ENCODE peak calls at places on chromosomes 3 and 15, in nine cellular contexts. N is stimulated activated CD4-positive, alpha-beta T cell treated with anti-CD3 and anti-CD28 coated beads, Interleukin-1b, Interleukin-23, amount 100 ng/mL, for 1 hour; O is fibroblast of the aortic adventitia; E is HT1080; D is stimulated activated CD8-positive, alpha-beta memory T cell treated with anti-CD3 and anti-CD28 coated beads, Interleukin-2, amount 100 ng/mL, for 48 hours; T is sciatic nerve; Q is iris pigment epithelial cell; B is fibroblast of the conjunctiva; F is stimulated activated effector memory CD8-positive, alpha-beta T cell treated with anti-CD3 and anti-CD28 coated beads, Interleukin-12 subunit alpha, Interleukin-12 subunit beta, amount 100 ng/mL, for 72 hours. V is an unnamed sample.

GRCh38 chr3:111577798-111578685 is 17.1 kb downstream of the ZBED2 start:
- DNase-seq in N (no peak), O (peak), E (peak), D (no peak), T (no peak), Q (peak), B (peak), F (no peak), V (peak)

GRCh38 chr3:57983734-57984518 is 24.3 kb upstream of the FLNB start:
- DNase-seq in N (no peak), O (peak), E (peak), D (peak), T (peak), Q (peak), B (peak), F (peak), V (peak)

GRCh38 chr3:34323517-34323916 is 525.1 kb downstream of the PDCD6IP start:
- DNase-seq in N (no peak), O (no peak), E (no peak), D (no peak), T (no peak), Q (no peak), B (no peak), F (no peak), V (no peak)

GRCh38 chr3:150697646-150698045 is 6.1 kb downstream of the ERICH6 start:
- DNase-seq in N (no peak), O (peak), E (peak), D (no peak), T (no peak), Q (peak), B (no peak), F (no peak), V (no peak)

GRCh38 chr3:53845103-53845880 is 927 bp downstream of the CHDH start:
- DNase-seq in N (no peak), O (peak), E (no peak), D (no peak), T (peak), Q (peak), B (no peak), F (no peak), V (no peak)

GRCh38 chr3:70726966-70727365 is 414.5 kb upstream of the MDFIC2 start:
- DNase-seq in N (no peak), O (peak), E (peak), D (no peak), T (no peak), Q (peak), B (no peak), F (no peak), V (no peak)

GRCh38 chr3:31680072-31680870 is 147.5 kb downstream of the STT3B start:
- DNase-seq in N (no peak), O (no peak), E (no peak), D (no peak), T (no peak), Q (peak), B (no peak), F (no peak), V (no peak)

GRCh38 chr3:36993326-36994283 is at the start of gene MLH1:
- DNase-seq in N (peak), O (peak), E (peak), D (peak), T (peak), Q (peak), B (peak), F (peak), V (peak)

GRCh38 chr3:66018047-66019033 is 20.4 kb downstream of the MAGI1 start:
- DNase-seq in N (no peak), O (no peak), E (no peak), D (no peak), T (no peak), Q (no peak), B (no peak), F (no peak), V (no peak)

GRCh38 chr3:106425021-106425420 is 556.2 kb upstream of the CBLB start:
- DNase-seq in N (no peak), O (peak), E (no peak), D (no peak), T (no peak), Q (peak), B (peak), F (no peak), V (peak)

GRCh38 chr15:85282504-85283115 is 97.8 kb upstream of the AKAP13 start:
- DNase-seq in N (no peak), O (peak), E (peak), D (no peak), T (no peak), Q (peak), B (no peak), F (no peak), V (peak)

GRCh38 chr3:123272547-123272946 is 70.8 kb downstream of the SEC22A start:
- DNase-seq in N (no peak), O (peak), E (peak), D (no peak), T (no peak), Q (peak), B (no peak), F (no peak), V (no peak)

GRCh38 chr3:120850326-120851295 is 57.4 kb upstream of the STXBP5L start:
- DNase-seq in N (no peak), O (peak), E (no peak), D (no peak), T (no peak), Q (no peak), B (no peak), F (no peak), V (no peak)

GRCh38 chr3:29412117-29412516 is 131.2 kb downstream of the RBMS3 start:
- DNase-seq in N (no peak), O (no peak), E (no peak), D (no peak), T (no peak), Q (no peak), B (no peak), F (no peak), V (no peak)

GRCh38 chr3:170436697-170437096 is 18.0 kb downstream of the CLDN11 start:
- DNase-seq in N (no peak), O (no peak), E (no peak), D (no peak), T (no peak), Q (no peak), B (no peak), F (no peak), V (no peak)

GRCh38 chr3:60504827-60505457 is 746.3 kb downstream of the FHIT start:
- DNase-seq in N (no peak), O (no peak), E (no peak), D (no peak), T (no peak), Q (no peak), B (no peak), F (no peak), V (no peak)

GRCh38 chr3:197028711-197029510 is 706 bp downstream of the MELTF start:
- DNase-seq in N (no peak), O (no peak), E (peak), D (no peak), T (no peak), Q (no peak), B (no peak), F (no peak), V (no peak)

GRCh38 chr15:66704019-66704782 is 2.2 kb downstream of the SMAD6 start:
- DNase-seq in N (no peak), O (no peak), E (no peak), D (no peak), T (peak), Q (no peak), B (no peak), F (no peak), V (no peak)

GRCh38 chr3:48739955-48740823 is 23.2 kb upstream of the IP6K2 start:
- DNase-seq in N (peak), O (peak), E (peak), D (peak), T (peak), Q (peak), B (peak), F (peak), V (peak)

GRCh38 chr3:11739712-11740111 is 96.0 kb upstream of the VGLL4 start:
- DNase-seq in N (no peak), O (peak), E (no peak), D (no peak), T (peak), Q (no peak), B (no peak), F (no peak), V (no peak)

GRCh38 chr15:94317211-94317610 is 85.8 kb downstream of the MCTP2 start:
- DNase-seq in N (no peak), O (no peak), E (no peak), D (no peak), T (no peak), Q (no peak), B (no peak), F (no peak), V (no peak)

GRCh38 chr3:154334973-154335420 is 10.7 kb upstream of the DHX36 start:
- DNase-seq in N (no peak), O (peak), E (peak), D (no peak), T (no peak), Q (peak), B (peak), F (no peak), V (peak)

GRCh38 chr3:156160653-156161052 is 40.3 kb downstream of the KCNAB1 start:
- DNase-seq in N (no peak), O (no peak), E (no peak), D (no peak), T (no peak), Q (no peak), B (no peak), F (no peak), V (no peak)

GRCh38 chr3:156449712-156450574 is 105.0 kb downstream of the SSR3 start:
- DNase-seq in N (no peak), O (peak), E (peak), D (no peak), T (no peak), Q (peak), B (peak), F (no peak), V (no peak)

GRCh38 chr3:187587012-187587544 is 83.1 kb downstream of the SST start:
- DNase-seq in N (no peak), O (no peak), E (no peak), D (no peak), T (no peak), Q (no peak), B (no peak), F (no peak), V (no peak)